ENCODE peak calls at places on chromosomes 2 and 18, in six cellular contexts. V, I, K, S, L and P are unnamed samples. For H3K4me1, the result is how much of the 10 kb centered on the place peaks cover.

GRCh38 chr2:103161456-103162289 is 399.8 kb downstream of the TMEM182 start:
- DNase-seq in V (peak), I (no peak), K (peak), S (peak), L (no peak), P (peak)

GRCh38 chr2:110157153-110157793 is 41.7 kb upstream of the MALL start:
- DNase-seq in V (peak), I (no peak), K (peak), S (peak), L (no peak), P (no peak)

GRCh38 chr2:162490052-162490717 is 146.3 kb downstream of the GCA start:
- DNase-seq in V (no peak), I (no peak), K (no peak), S (peak), L (no peak), P (no peak)

GRCh38 chr18:28793911-28794310 is 617.0 kb upstream of the CDH2 start:
- DNase-seq in V (no peak), I (no peak), K (no peak), S (no peak), L (no peak), P (no peak)

GRCh38 chr2:47058061-47058931 is 96.8 kb downstream of the STPG4 start:
- DNase-seq in V (no peak), I (no peak), K (peak), S (peak), L (peak), P (no peak)

GRCh38 chr2:121075006-121075545 is 209.9 kb downstream of the TFCP2L1 start:
- DNase-seq in V (peak), I (peak), K (peak), S (no peak), L (no peak), P (peak)

GRCh38 chr2:36777788-36778187 is 81.3 kb downstream of the VIT start:
- DNase-seq in V (peak), I (no peak), K (no peak), S (no peak), L (no peak), P (no peak)

GRCh38 chr2:123502926-123503325 is 522.2 kb upstream of the CNTNAP5 start:
- DNase-seq in V (no peak), I (no peak), K (peak), S (peak), L (no peak), P (no peak)

GRCh38 chr2:108377815-108378630 is at the start of gene SULT1C4:
- DNase-seq in V (no peak), I (no peak), K (peak), S (no peak), L (peak), P (peak)

GRCh38 chr2:46462936-46463335 is 16.4 kb upstream of the TMEM247 start:
- DNase-seq in V (no peak), I (no peak), K (peak), S (no peak), L (no peak), P (no peak)

GRCh38 chr2:31404302-31404701 is 10.2 kb downstream of the XDH start:
- DNase-seq in V (no peak), I (no peak), K (no peak), S (no peak), L (no peak), P (no peak)

GRCh38 chr2:226849349-226849748 is 13.5 kb downstream of the RHBDD1 start:
- DNase-seq in V (no peak), I (no peak), K (no peak), S (peak), L (no peak), P (no peak)

GRCh38 chr2:237692601-237693079 is 65.3 kb downstream of the LRRFIP1 start:
- DNase-seq in V (peak), I (no peak), K (no peak), S (no peak), L (peak), P (peak)

GRCh38 chr2:85851253-85851955 is 37.4 kb downstream of the ST3GAL5 start:
- DNase-seq in V (no peak), I (no peak), K (no peak), S (peak), L (peak), P (no peak)
- H3K4me3 ChIP-seq in V (no peak), I (no peak), K (no peak), S (no peak), L (no peak), P (no peak)

DNA sequence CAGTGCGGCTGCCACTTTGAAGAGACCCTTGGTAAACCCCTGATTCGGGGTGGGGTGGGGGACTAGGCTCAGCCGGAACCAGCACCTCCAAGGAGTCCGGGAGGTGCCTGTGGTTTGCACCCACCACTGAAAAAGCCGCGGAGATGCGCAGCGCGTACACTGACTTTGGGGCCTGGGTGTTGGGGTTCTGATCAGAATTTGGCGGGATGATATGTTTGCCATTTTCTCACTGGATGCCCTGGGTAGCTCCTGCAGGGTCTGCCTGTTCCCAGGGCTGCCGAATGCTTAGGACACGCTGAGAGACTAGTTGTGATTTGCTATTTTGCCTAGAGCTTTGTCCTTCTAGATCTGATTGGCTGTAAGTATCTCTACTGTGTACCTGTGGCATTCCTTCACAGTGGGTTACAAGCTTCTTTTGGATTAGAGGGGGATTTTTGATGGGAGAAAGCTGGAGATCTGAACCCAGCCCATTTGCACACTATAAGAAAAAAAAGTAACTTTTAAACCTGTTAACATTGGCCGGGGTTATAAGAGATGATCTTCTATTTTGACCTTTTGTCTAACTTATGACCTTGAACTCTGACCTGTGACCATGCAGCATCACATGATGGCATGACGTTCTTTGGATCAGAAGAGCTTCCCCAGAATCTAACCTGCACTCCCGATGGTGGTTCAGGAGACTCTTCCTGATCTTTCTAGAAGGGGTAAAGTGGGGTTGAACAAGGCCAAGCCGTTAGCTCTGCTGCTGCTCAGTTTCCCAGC is 1.6 kb downstream of the KCNE4 start:
- DNase-seq in V (no peak), I (no peak), K (no peak), S (no peak), L (no peak), P (no peak)
- H3K4me1 ChIP-seq in V (under half), I (under half), K (under half), S (under half), L (under half), P (under half)

DNA sequence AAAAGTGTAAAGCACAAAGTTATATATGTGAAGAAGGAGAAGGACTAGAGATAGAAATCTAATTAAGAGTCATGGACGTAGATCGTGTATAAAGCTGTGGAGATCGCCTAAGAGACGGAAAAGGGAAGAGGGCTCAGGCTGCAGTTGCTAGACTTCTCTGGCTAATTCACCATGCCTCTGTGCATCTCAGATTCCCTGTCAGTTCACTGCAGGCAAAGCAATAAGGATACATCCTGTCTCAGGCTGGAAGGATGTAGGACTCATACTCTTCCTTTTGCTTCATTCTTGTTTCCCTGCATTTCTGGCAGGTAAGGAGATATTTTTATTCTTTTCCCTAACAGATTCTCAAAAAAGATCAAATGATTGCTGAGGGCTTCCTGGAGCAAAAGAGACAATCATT is 112.6 kb downstream of the AP1S3 start:
- DNase-seq in V (peak), I (no peak), K (no peak), S (no peak), L (no peak), P (no peak)
- H3K4me3 ChIP-seq in V (peak), I (no peak), K (no peak), S (no peak), L (no peak), P (no peak)

GRCh38 chr2:213235741-213236140 is 48.5 kb upstream of the SPAG16 start:
- DNase-seq in V (no peak), I (no peak), K (no peak), S (no peak), L (no peak), P (no peak)

GRCh38 chr2:213234641-213235040 is 49.6 kb upstream of the SPAG16 start:
- DNase-seq in V (no peak), I (no peak), K (peak), S (no peak), L (no peak), P (no peak)

GRCh38 chr2:213237787-213238186 is 46.5 kb upstream of the SPAG16 start:
- DNase-seq in V (no peak), I (no peak), K (no peak), S (no peak), L (no peak), P (no peak)

GRCh38 chr2:213238753-213239591 is 45.3 kb upstream of the SPAG16 start:
- DNase-seq in V (peak), I (no peak), K (peak), S (peak), L (no peak), P (no peak)

DNA sequence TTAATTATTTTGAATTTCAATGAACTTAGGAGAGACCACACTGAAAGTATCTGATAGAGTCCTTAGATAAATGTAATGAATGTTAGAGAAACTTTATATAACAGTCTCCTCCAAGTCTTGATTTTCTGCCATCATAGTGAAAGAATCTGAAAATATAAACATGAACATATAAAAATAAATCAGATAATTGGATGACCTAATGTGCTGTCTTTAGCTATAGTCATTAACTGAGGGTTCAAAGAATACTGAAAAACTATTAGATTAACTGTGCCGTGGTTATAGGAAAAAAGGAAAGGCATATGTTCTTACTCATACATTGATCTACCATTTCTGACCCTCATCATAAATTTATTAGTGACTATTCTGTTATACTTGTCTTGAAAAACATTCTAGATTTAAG is 47.0 kb upstream of the SPAG16 start:
- DNase-seq in V (no peak), I (no peak), K (no peak), S (no peak), L (no peak), P (no peak)
- H3K4me1 ChIP-seq in V (under half), I (under half), K (under half), S (under half), L (under half), P (under half)

GRCh38 chr18:63540131-63540530 is 2.0 kb upstream of the SERPINB12 start:
- DNase-seq in V (no peak), I (no peak), K (peak), S (peak), L (no peak), P (no peak)
- H3K4me3 ChIP-seq in V (no peak), I (no peak), K (no peak), S (no peak), L (no peak), P (no peak)

DNA sequence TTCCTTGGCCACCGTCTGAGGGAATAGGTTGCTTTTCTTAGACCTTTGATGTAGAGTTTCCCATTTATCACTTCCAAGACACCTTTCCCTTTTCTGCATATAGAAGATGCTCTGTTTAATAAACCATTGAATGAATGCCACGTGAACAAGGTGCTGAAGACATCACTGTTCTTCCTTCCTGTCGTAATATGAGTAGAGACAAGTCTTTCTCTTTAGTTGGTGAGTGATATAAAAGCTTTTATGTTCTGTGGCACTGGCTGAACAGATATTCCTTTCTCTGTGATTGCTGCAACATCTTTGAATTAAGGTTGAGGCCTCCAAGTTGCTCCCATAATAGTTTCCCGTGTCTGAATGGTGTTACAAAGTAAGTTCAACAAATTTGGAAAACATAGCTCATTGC is 38.7 kb downstream of the TTC39C start:
- DNase-seq in V (no peak), I (no peak), K (no peak), S (no peak), L (no peak), P (no peak)
- H3K4me1 ChIP-seq in V (half or more), I (under half), K (under half), S (under half), L (under half), P (under half)

GRCh38 chr2:239266436-239266770 is 134.4 kb downstream of the HDAC4 start:
- DNase-seq in V (no peak), I (no peak), K (no peak), S (no peak), L (no peak), P (no peak)

GRCh38 chr2:239264838-239265651 is 135.8 kb downstream of the HDAC4 start:
- DNase-seq in V (peak), I (no peak), K (peak), S (peak), L (no peak), P (no peak)

GRCh38 chr2:239267411-239267941 is 133.3 kb downstream of the HDAC4 start:
- DNase-seq in V (no peak), I (peak), K (peak), S (peak), L (peak), P (no peak)

GRCh38 chr2:239266779-239267410 is 133.9 kb downstream of the HDAC4 start:
- DNase-seq in V (no peak), I (no peak), K (no peak), S (no peak), L (no peak), P (no peak)

GRCh38 chr2:239265681-239266435 is 135.0 kb downstream of the HDAC4 start:
- DNase-seq in V (no peak), I (peak), K (no peak), S (no peak), L (no peak), P (no peak)
- H3K4me3 ChIP-seq in V (no peak), I (no peak), K (no peak), S (no peak), L (peak), P (no peak)

GRCh38 chr2:62202019-62202722 is 6.3 kb downstream of the B3GNT2 start:
- DNase-seq in V (no peak), I (no peak), K (no peak), S (no peak), L (no peak), P (peak)
- H3K4me1 ChIP-seq in V (under half), I (under half), K (under half), S (under half), L (half or more), P (under half)